ENCODE peak calls at places on chromosome 9, in ten cellular contexts. Q is WTC11, O is A549, U is NB4, E is HCT116, P is GM12878, F is SK-N-SH, C is HepG2, B is H1, J is K562. L is an unnamed sample.

GRCh38 chr9:88476491-88477271 is 58.3 kb upstream of the NXNL2 start:
- DNase-seq in O (no peak), C (no peak), U (no peak), Q (no peak), B (no peak), E (no peak), P (peak), F (no peak), J (no peak), L (no peak)

GRCh38 chr9:115411993-115412452 is 294.1 kb upstream of the TNC start:
- DNase-seq in E (no peak), P (no peak), C (no peak), O (no peak), Q (no peak), J (no peak), B (no peak), F (no peak), U (no peak), L (no peak)

GRCh38 chr9:87950765-87951488 is 23.4 kb downstream of the CDK20 start:
- DNase-seq in F (peak), P (no peak), B (no peak), O (peak), C (peak), U (peak), J (peak), E (peak), Q (no peak), L (peak)

GRCh38 chr9:76373173-76373771 is 21.0 kb downstream of the RFK start:
- DNase-seq in Q (no peak), E (no peak), U (no peak), O (peak), P (no peak), F (no peak), J (no peak), C (peak), B (no peak), L (no peak)

GRCh38 chr9:134496413-134497282 is 145.0 kb upstream of the COL5A1 start:
- DNase-seq in P (no peak), F (no peak), B (no peak), E (no peak), U (no peak), Q (no peak), C (no peak), J (no peak), O (no peak), L (no peak)

GRCh38 chr9:111798786-111799185 is 4.0 kb upstream of the SHOC1 start:
- DNase-seq in O (peak), E (no peak), Q (no peak), C (no peak), B (no peak), F (no peak), U (no peak), J (no peak), P (no peak), L (no peak)

GRCh38 chr9:19701991-19702390 is 86.8 kb downstream of the SLC24A2 start:
- DNase-seq in C (no peak), Q (no peak), F (no peak), U (no peak), P (no peak), B (no peak), E (no peak), O (no peak), J (no peak), L (no peak)

GRCh38 chr9:8282555-8282954 is 483.0 kb upstream of the DMAC1 start:
- DNase-seq in J (no peak), U (no peak), Q (no peak), O (no peak), C (no peak), E (no peak), P (no peak), F (no peak), B (no peak), L (no peak)

GRCh38 chr9:21096172-21096900 is 18.6 kb upstream of the IFNB1 start:
- DNase-seq in F (no peak), U (peak), Q (no peak), P (peak), B (no peak), C (no peak), E (no peak), J (no peak), O (no peak), L (peak)

DNA sequence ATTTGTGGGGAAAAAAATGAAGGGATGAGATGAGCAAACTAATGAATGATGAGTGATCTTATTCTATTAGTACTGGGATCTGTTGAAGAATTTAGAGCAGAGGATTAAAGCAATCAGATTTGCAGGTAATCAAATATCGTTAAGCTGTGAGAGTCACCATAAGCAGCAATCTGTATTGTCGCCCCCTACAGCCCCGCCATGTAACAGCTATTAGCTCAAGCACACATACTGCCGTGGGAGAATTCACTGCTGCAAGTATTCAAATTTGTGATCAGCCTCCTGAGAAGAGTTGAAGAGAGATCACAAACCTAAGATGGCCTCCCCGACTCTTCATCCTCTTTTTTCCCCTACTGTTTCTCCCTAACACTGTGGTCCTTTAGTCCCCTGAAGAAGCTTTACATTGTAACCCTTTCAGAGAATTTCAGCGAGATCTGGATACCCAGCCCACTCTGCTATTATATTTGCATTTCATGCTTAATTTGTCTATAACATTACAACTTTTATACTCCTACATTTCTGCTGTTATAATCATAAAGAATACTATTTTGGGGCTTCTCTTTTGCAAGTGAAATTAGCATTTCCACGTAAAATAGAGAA is 28.5 kb upstream of the PHF24 start:
- DNase-seq in U (peak), E (peak), C (peak), O (peak), B (peak), F (peak), P (no peak), J (peak), Q (peak), L (peak)
- TF ChIP-seq CTCF in U (peak), E (no peak), C (peak), O (peak), B (peak), F (peak), P (peak), J (peak), Q (peak), L (peak)

GRCh38 chr9:131872702-131873101 is 132.8 kb upstream of the RAPGEF1 start:
- DNase-seq in J (no peak), Q (no peak), E (no peak), O (no peak), F (no peak), C (no peak), U (no peak), B (no peak), P (no peak), L (no peak)
- TF ChIP-seq MAX in J (no peak), Q (no peak), E (no peak), O (no peak), F (no peak), C (no peak), U (no peak), B (no peak), P (no peak), L (no peak)

DNA sequence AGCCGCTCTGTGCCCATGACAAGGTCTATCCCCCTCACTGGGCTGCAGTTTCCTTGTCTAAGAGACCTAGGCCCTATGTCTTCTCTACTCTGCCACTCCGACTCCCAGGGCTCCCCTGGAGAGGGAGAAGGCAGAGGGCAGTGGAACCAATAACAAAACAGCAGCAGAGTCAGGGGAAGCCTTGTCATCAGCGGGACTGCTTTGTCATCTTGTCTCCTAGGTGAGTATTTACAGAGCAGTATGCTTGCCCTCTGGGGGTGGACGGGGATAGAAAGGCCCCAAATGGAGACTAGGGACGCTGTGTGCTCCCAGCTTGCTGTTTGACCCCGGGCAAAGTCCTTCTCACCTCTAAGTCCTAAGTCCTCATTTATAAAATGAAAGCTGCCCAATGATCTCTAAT is 318.5 kb downstream of the CDK5RAP2 start:
- DNase-seq in C (no peak), U (no peak), E (no peak), O (no peak), F (no peak), J (peak), Q (no peak), B (no peak), P (no peak), L (no peak)
- TF ChIP-seq CTCF in C (no peak), U (no peak), E (no peak), O (no peak), F (no peak), J (no peak), Q (no peak), B (no peak), P (no peak), L (no peak)

DNA sequence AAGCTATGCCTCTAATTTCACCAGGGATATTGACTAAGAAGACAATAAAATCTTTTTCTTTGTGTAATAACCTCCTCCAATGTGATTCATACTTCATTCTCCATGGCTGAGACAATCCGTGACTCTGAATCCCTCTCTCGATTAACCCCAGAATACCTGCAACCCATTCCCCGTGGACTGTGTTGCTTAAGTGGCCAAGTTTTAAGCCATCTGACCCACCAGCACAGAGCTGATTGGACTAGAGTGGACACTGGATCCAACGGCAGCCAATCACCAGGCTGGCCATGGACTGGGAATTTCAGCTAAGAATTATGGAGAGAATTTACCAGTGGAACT is 5.4 kb upstream of the CCIN start:
- DNase-seq in Q (no peak), F (no peak), U (no peak), J (no peak), O (peak), C (no peak), B (no peak), E (no peak), P (no peak), L (no peak)
- TF ChIP-seq MAX in Q (no peak), F (no peak), U (no peak), J (no peak), O (no peak), C (no peak), B (no peak), E (no peak), P (no peak), L (no peak)

GRCh38 chr9:97636903-97637302 is 3.3 kb downstream of the NCBP1 start:
- DNase-seq in O (no peak), Q (no peak), J (peak), B (no peak), U (peak), C (no peak), E (no peak), F (no peak), P (no peak), L (no peak)

GRCh38 chr9:97640290-97640689 is 6.7 kb downstream of the NCBP1 start:
- DNase-seq in Q (no peak), P (no peak), J (peak), F (no peak), B (no peak), U (no peak), C (peak), O (no peak), E (no peak), L (no peak)

GRCh38 chr9:97635026-97635425 is 1.4 kb downstream of the NCBP1 start:
- DNase-seq in F (no peak), Q (no peak), B (no peak), P (no peak), J (no peak), E (no peak), O (no peak), U (no peak), C (no peak), L (no peak)

GRCh38 chr9:97633859-97634485 is 351 bp downstream of the NCBP1 start:
- DNase-seq in E (no peak), Q (no peak), B (no peak), P (no peak), C (peak), J (no peak), U (no peak), O (no peak), F (no peak), L (peak)

GRCh38 chr9:97638666-97639065 is 5.0 kb downstream of the NCBP1 start:
- DNase-seq in U (peak), C (peak), F (no peak), P (no peak), B (no peak), Q (no peak), E (no peak), O (peak), J (peak), L (no peak)
- TF ChIP-seq CTCF in U (peak), C (peak), F (peak), P (peak), B (peak), Q (no peak), E (no peak), O (no peak), J (no peak), L (no peak)

DNA sequence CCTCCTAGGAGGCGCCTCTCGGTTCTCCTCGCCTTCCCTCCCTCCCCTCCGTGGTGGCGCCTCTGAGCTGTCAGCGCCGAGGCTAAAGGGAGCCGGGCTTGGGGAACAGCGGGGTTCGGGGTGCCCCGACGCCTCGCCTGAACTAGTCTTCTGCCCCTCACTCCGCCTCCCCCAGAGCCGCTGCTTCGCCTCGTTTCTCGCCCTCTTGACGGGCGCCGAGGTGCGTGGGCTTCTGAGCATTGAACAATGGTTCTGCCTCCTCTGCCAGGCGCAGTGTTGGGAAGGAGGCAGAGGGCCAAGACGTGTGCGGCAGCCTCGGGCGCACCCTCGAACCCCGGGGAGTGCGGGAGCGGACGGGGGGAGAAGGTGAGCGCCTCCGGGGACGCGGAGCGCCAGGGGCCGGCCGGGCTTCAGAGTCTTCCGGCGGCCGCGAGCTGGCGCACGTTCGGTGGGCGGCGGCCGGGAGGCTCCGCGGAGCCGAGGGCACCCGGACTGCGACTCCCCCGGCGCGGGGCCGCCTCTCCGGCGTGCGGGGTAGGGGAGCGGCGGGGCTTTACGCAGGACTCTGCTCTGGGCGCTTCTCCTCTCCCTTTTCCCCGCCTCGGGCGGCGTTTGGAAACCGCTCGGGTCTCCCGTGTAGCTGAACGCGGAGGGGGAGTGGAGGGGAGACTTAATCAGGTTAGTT is 916 bp downstream of the VLDLR start:
- DNase-seq in U (peak), B (no peak), C (no peak), P (no peak), F (peak), Q (peak), J (no peak), E (no peak), O (no peak), L (peak)
- TF ChIP-seq MAX in U (no peak), B (no peak), C (no peak), P (no peak), F (no peak), Q (no peak), J (no peak), E (no peak), O (peak), L (no peak)

DNA sequence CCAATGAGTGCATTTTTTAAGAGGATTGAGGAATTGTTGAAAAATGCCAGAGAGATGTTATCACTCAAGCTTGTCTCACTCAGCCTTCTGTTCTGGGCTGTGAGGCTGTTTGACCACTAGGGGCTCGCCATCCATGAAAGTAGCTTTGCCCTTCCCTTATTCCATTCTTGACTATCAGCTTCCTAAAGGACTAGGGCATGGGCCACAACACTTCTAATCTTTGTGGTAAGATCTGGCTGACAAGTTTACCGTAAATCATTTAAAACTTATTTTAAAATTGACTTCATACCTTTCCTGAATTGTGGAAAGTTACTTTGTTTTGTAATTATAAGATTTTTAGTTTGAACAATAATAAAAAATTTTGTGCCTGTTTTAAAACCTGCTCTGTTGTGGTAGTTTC is 49.5 kb downstream of the TJP2 start:
- DNase-seq in Q (peak), J (peak), F (peak), O (peak), P (no peak), E (peak), C (peak), U (peak), B (peak), L (peak)
- TF ChIP-seq CTCF in Q (peak), J (peak), F (peak), O (peak), P (peak), E (peak), C (peak), U (peak), B (peak), L (peak)

GRCh38 chr9:37574241-37574721 is 1.9 kb downstream of the FBXO10 start:
- DNase-seq in U (no peak), E (no peak), P (no peak), Q (no peak), O (no peak), J (no peak), B (no peak), F (peak), C (no peak), L (peak)

GRCh38 chr9:37574996-37575395 is 1.2 kb downstream of the FBXO10 start:
- DNase-seq in J (no peak), F (peak), E (no peak), B (no peak), Q (no peak), P (no peak), U (no peak), O (no peak), C (no peak), L (peak)

GRCh38 chr9:37575511-37575914 is 667 bp downstream of the FBXO10 start:
- DNase-seq in E (no peak), J (no peak), C (no peak), Q (no peak), U (no peak), O (no peak), B (no peak), F (peak), P (no peak), L (peak)

GRCh38 chr9:37575921-37576721 is at the start of gene FBXO10:
- DNase-seq in O (peak), U (no peak), F (peak), P (no peak), C (no peak), B (peak), Q (peak), E (no peak), J (no peak), L (peak)
- TF ChIP-seq MAX in O (peak), U (no peak), F (peak), P (peak), C (peak), B (peak), Q (peak), E (no peak), J (no peak), L (no peak)

DNA sequence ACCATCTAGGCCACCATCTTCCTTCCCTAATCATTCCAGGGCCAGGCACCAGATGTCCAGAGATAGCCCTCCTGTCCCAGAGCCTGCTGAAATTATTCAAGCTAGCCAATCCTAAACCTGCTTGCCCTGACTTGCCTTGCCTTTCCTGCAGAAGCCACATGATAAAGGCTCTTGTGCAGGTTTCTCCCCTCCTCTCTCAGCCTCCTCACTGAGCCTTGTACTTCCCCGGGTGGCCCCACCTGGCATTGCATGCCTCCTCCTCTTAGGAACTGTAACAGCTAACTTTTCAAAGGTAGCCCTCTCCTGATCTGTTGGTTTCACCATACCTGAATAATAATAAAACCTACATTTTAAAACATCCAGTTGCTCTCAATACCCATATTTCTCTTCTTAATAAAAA is 42.6 kb downstream of the DIRAS2 start:
- DNase-seq in Q (peak), O (no peak), B (no peak), P (no peak), U (no peak), J (no peak), C (no peak), F (no peak), E (no peak), L (no peak)
- TF ChIP-seq CTCF in Q (no peak), O (no peak), B (no peak), P (peak), U (no peak), J (no peak), C (no peak), F (no peak), E (no peak), L (no peak)

GRCh38 chr9:71562140-71562539 is 206.2 kb downstream of the CEMIP2 start:
- DNase-seq in B (peak), F (no peak), O (no peak), Q (peak), U (no peak), P (no peak), J (no peak), C (no peak), E (no peak), L (no peak)
- TF ChIP-seq MAX in B (no peak), F (no peak), O (no peak), Q (no peak), U (no peak), P (no peak), J (no peak), C (no peak), E (no peak), L (no peak)